ENCODE peak calls at places on chromosomes 6 and 20, in nine cellular contexts. E, T, X, L, Q, U, D, H and W are unnamed samples.

GRCh38 chr6:121858310-121858709 is 422.9 kb downstream of the GJA1 start:
- DNase-seq in T (no peak), H (no peak), U (no peak), X (no peak), L (no peak), D (no peak), Q (no peak), E (no peak), W (no peak)

GRCh38 chr6:77123527-77123926 is 339.8 kb downstream of the HTR1B start:
- DNase-seq in H (no peak), L (no peak), U (no peak), T (no peak), D (no peak), X (no peak), Q (no peak), E (no peak), W (no peak)

GRCh38 chr6:95249176-95249575 is 328.2 kb upstream of the MANEA start:
- DNase-seq in Q (no peak), U (no peak), D (peak), L (no peak), X (no peak), T (no peak), E (no peak), H (no peak), W (no peak)

GRCh38 chr20:31548823-31549512 is 34.7 kb downstream of the HM13 start:
- DNase-seq in T (no peak), X (no peak), Q (peak), U (no peak), L (no peak), E (no peak), D (no peak), H (no peak), W (no peak)

GRCh38 chr20:3121271-3121911 is 36.9 kb upstream of the AVP start:
- DNase-seq in D (no peak), E (no peak), H (no peak), L (peak), X (no peak), T (no peak), Q (no peak), U (no peak), W (no peak)

GRCh38 chr6:97501875-97502274 is 218.9 kb upstream of the MMS22L start:
- DNase-seq in T (no peak), H (no peak), D (no peak), X (no peak), E (no peak), Q (no peak), L (no peak), U (no peak), W (no peak)

GRCh38 chr6:154914288-154914687 is 80.8 kb upstream of the TIAM2 start:
- DNase-seq in D (no peak), E (no peak), H (no peak), U (no peak), L (no peak), Q (no peak), T (no peak), X (no peak), W (no peak)

GRCh38 chr20:63121749-63122405 is 94.1 kb downstream of the YTHDF1 start:
- DNase-seq in D (no peak), L (no peak), H (no peak), T (no peak), E (no peak), Q (no peak), U (no peak), X (no peak), W (peak)

GRCh38 chr6:96162711-96163120 is 146.9 kb downstream of the FUT9 start:
- DNase-seq in D (no peak), T (no peak), E (no peak), H (no peak), U (no peak), L (no peak), X (no peak), Q (no peak), W (no peak)

GRCh38 chr6:139126255-139126654 is 8.6 kb upstream of the HECA start:
- DNase-seq in U (no peak), D (peak), H (peak), L (peak), T (no peak), Q (no peak), X (no peak), E (no peak), W (no peak)

GRCh38 chr6:111573892-111574800 is 31.5 kb downstream of the TRAF3IP2 start:
- DNase-seq in T (no peak), H (no peak), Q (no peak), X (no peak), E (no peak), L (no peak), D (peak), U (no peak), W (no peak)

GRCh38 chr20:1863296-1863695 is 31.9 kb upstream of the SIRPA start:
- DNase-seq in Q (no peak), E (no peak), H (no peak), T (no peak), X (no peak), D (peak), L (no peak), U (no peak), W (no peak)

GRCh38 chr6:110518281-110518623 is 41.8 kb upstream of the SLC22A16 start:
- DNase-seq in L (no peak), D (peak), Q (no peak), E (no peak), H (no peak), U (no peak), T (no peak), X (no peak), W (no peak)

GRCh38 chr6:124203812-124204167 is 400.1 kb downstream of the NKAIN2 start:
- DNase-seq in X (no peak), U (no peak), E (no peak), L (no peak), Q (no peak), T (no peak), H (no peak), D (no peak), W (no peak)

GRCh38 chr20:59933849-59934585 is 580 bp upstream of the SYCP2 start:
- DNase-seq in Q (peak), U (no peak), L (peak), T (peak), D (peak), X (peak), H (peak), E (peak), W (peak)

GRCh38 chr6:108944707-108945685 is 96.8 kb downstream of the ARMC2 start:
- DNase-seq in D (peak), Q (peak), H (peak), T (peak), X (no peak), U (no peak), E (peak), L (no peak), W (no peak)

GRCh38 chr6:99426454-99426762 is 1.3 kb upstream of the PNISR start:
- DNase-seq in U (no peak), Q (no peak), H (no peak), E (no peak), X (no peak), T (no peak), L (no peak), D (no peak), W (no peak)

GRCh38 chr20:8049321-8049720 is 29.8 kb upstream of the TMX4 start:
- DNase-seq in U (no peak), D (no peak), H (no peak), T (no peak), E (no peak), L (no peak), X (no peak), Q (no peak), W (no peak)

GRCh38 chr20:38177201-38177600 is 12.1 kb upstream of the TGM2 start:
- DNase-seq in X (no peak), L (no peak), D (no peak), T (no peak), U (no peak), H (no peak), Q (no peak), E (no peak), W (no peak)

GRCh38 chr6:52162940-52163908 is 23.0 kb upstream of the IL17A start:
- DNase-seq in H (no peak), X (no peak), D (peak), Q (peak), U (no peak), L (no peak), E (no peak), T (no peak), W (no peak)

GRCh38 chr20:4828830-4829493 is 107.3 kb downstream of the PRND start:
- DNase-seq in D (no peak), T (no peak), X (no peak), U (no peak), Q (no peak), H (no peak), L (no peak), E (no peak), W (no peak)

GRCh38 chr20:51562334-51563140 is 20.0 kb upstream of the NFATC2 start:
- DNase-seq in T (peak), E (peak), D (peak), Q (peak), H (peak), L (peak), U (no peak), X (peak), W (no peak)

GRCh38 chr20:32338665-32339064 is 19.5 kb upstream of the ASXL1 start:
- DNase-seq in L (no peak), T (no peak), U (no peak), D (no peak), X (no peak), E (no peak), Q (no peak), H (no peak), W (no peak)

GRCh38 chr20:1858859-1859258 is 36.3 kb upstream of the SIRPA start:
- DNase-seq in U (no peak), Q (no peak), D (peak), L (no peak), H (no peak), X (no peak), T (no peak), E (no peak), W (no peak)

GRCh38 chr20:47479506-47479905 is 22.2 kb upstream of the NCOA3 start:
- DNase-seq in D (no peak), Q (no peak), L (no peak), U (no peak), H (no peak), X (no peak), T (no peak), E (no peak), W (no peak)
- H3K27ac ChIP-seq in D (no peak), Q (no peak), L (no peak), U (peak), H (no peak), X (peak), T (no peak), E (no peak), W (no peak)

DNA sequence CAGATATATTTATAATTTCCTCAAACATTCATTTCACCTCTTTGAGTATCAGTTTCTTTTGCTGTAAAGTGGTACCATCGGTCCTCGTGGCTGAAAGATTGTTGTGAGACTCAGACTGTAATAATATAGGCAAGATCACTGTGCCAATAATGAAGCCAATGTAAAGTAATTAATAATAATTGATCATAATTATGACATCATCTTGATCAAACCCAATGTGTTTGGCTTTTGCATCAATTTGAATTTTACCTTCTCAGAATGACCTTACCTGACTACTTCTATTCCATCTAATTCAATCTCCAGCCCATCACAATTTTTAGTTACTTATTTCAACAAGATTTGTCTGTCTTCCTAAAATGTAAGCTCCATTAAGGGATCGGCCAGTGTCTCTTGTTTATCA is 15.8 kb upstream of the MTRF1L start:
- DNase-seq in X (no peak), U (no peak), H (no peak), Q (no peak), D (no peak), L (no peak), E (no peak), T (no peak), W (no peak)
- TF ChIP-seq CTCF in X (no peak), U (no peak), H (no peak), Q (no peak), D (no peak), L (no peak), E (no peak), T (no peak), W (no peak)

GRCh38 chr6:35073211-35073610 is 67.9 kb downstream of the TCP11 start:
- DNase-seq in Q (no peak), L (no peak), D (no peak), H (no peak), X (no peak), T (peak), U (no peak), E (no peak), W (no peak)
- H3K4me3 ChIP-seq in Q (no peak), L (no peak), D (no peak), H (no peak), X (no peak), T (no peak), U (no peak), E (no peak), W (no peak)

GRCh38 chr20:329851-330232 is 4.5 kb downstream of the SOX12 start:
- DNase-seq in D (no peak), X (no peak), H (no peak), T (no peak), E (no peak), L (no peak), U (no peak), Q (no peak), W (no peak)
- H3K27ac ChIP-seq in D (no peak), X (no peak), H (peak), T (no peak), E (no peak), L (no peak), U (no peak), Q (peak), W (peak)

DNA sequence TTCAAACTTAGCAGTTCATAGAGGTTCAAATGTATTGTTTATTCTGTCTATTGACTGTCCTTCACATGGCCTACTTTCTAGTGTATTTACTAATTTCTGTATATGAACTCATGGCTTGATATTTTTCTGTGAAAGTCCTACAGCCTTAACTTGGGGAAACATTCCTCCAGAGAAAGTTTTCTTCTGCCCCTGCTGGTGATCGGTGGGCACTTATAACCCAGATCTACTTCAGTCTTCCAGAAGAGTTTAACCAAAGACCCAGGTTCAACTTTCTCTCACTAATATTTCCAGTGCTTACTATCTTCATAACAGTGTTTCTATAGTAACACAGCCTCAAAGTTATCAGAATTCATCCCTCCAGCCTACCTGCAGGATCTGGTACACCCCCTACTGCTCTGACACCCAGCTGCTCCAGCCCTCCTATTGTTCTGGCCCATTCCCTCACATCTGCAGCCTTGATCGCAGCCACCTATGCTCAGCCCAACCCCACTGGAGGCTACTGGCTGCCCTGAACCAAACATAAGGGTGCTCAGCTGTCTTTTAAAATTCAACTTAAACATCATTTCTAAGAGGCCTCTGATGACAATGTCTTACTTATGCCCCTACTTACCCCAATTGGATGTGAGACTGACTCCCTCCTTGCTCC is 72.3 kb downstream of the TBX18 start:
- DNase-seq in H (no peak), X (no peak), D (no peak), Q (no peak), T (no peak), E (no peak), L (no peak), U (no peak), W (no peak)
- TF ChIP-seq CTCF in H (no peak), X (no peak), D (no peak), Q (no peak), T (no peak), E (no peak), L (no peak), U (no peak), W (no peak)

GRCh38 chr6:34039943-34040342 is 105.9 kb downstream of the GRM4 start:
- DNase-seq in E (no peak), L (no peak), U (no peak), X (no peak), H (no peak), T (no peak), D (no peak), Q (no peak), W (no peak)
- H3K4me3 ChIP-seq in E (no peak), L (no peak), U (no peak), X (no peak), H (no peak), T (no peak), D (no peak), Q (no peak), W (no peak)

DNA sequence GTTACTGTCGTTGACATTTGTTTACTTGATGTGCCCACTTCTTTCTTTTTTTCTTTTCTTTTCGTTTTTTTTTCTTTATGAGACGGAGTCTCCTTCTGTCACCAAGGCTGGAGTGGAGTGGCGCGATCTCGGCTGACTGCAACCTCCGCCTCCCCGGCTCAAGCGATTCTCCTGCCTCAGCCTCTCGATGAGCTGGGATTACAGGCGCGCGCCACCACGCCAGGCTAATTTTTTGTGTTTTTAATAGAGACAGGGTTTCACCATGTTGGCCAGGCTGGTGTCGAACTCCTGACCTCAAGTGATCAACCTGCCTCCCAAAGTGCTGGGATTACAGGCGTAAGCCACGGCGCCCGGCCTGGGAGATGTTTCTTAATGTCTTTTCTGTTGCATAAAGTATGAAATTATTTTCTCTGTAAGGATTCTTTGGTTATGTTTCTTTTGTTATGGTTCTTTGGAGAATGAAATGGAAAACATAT is 33.3 kb upstream of the PRSS16 start:
- DNase-seq in L (no peak), X (no peak), Q (no peak), U (no peak), D (no peak), H (no peak), T (no peak), E (no peak), W (no peak)
- H3K27ac ChIP-seq in L (no peak), X (no peak), Q (no peak), U (no peak), D (no peak), H (no peak), T (no peak), E (no peak), W (no peak)

GRCh38 chr6:151690303-151690702 is 117.2 kb upstream of the ESR1 start:
- DNase-seq in L (no peak), D (no peak), E (no peak), X (no peak), H (no peak), U (peak), Q (no peak), T (no peak), W (no peak)
- TF ChIP-seq CTCF in L (no peak), D (no peak), E (no peak), X (no peak), H (no peak), U (peak), Q (peak), T (no peak), W (no peak)

GRCh38 chr6:12084681-12085080 is 72.6 kb downstream of the HIVEP1 start:
- DNase-seq in X (no peak), Q (no peak), T (no peak), L (no peak), U (no peak), E (no peak), H (no peak), D (no peak), W (no peak)
- H3K4me3 ChIP-seq in X (no peak), Q (no peak), T (no peak), L (no peak), U (no peak), E (no peak), H (no peak), D (no peak), W (no peak)